ENCODE peak calls at places on chromosome 13, in six cellular contexts. P is neuronal stem cell; T is kidney glomerular epithelial cell; F is B cell; H is stimulated activated CD8-positive, alpha-beta memory T cell treated with anti-CD3 and anti-CD28 coated beads, Interleukin-7, amount 100 ng/mL, for 1 hour; I is BJ. A is an unnamed sample.

GRCh38 chr13:66205807-66206206 is 1024.3 kb downstream of the PCDH9 start:
- DNase-seq in P (no peak), T (no peak), F (no peak), H (no peak), I (no peak), A (no peak)

GRCh38 chr13:97849305-97849704 is 104.2 kb upstream of the IPO5 start:
- DNase-seq in P (peak), T (peak), F (no peak), H (no peak), I (no peak), A (peak)

GRCh38 chr13:63190742-63191141 is 1775.1 kb upstream of the PCDH20 start:
- DNase-seq in P (no peak), T (peak), F (no peak), H (no peak), I (peak), A (peak)

GRCh38 chr13:76872686-76873085 is 13.5 kb downstream of the KCTD12 start:
- DNase-seq in P (no peak), T (no peak), F (no peak), H (no peak), I (no peak), A (no peak)

GRCh38 chr13:67048084-67048792 is 181.9 kb downstream of the PCDH9 start:
- DNase-seq in P (no peak), T (peak), F (peak), H (no peak), I (peak), A (peak)

GRCh38 chr13:41352935-41353801 is 42.1 kb downstream of the NAA16 start:
- DNase-seq in P (peak), T (peak), F (peak), H (no peak), I (peak), A (peak)

GRCh38 chr13:61900033-61900432 is 484.4 kb upstream of the PCDH20 start:
- DNase-seq in P (no peak), T (no peak), F (no peak), H (no peak), I (no peak), A (no peak)

GRCh38 chr13:112962911-112963625 is 5.9 kb upstream of the MCF2L start:
- DNase-seq in P (no peak), T (no peak), F (no peak), H (no peak), I (no peak), A (no peak)

GRCh38 chr13:64817721-64818120 is 2412.4 kb downstream of the PCDH9 start:
- DNase-seq in P (no peak), T (no peak), F (no peak), H (no peak), I (no peak), A (no peak)